ENCODE peak calls at places on chromosomes 12 and 14, in six cellular contexts. E is tibial artery, L is transverse colon, G is heart right ventricle, S is suprapubic skin, T is HL-60. B is an unnamed sample.
A peak's percentile ranks its signal among the peaks of the same experiment; 100 is the strongest.

GRCh38 chr14:103624860-103625259 is 4.2 kb upstream of the KLC1 start:
- DNase-seq in E (peak; percentile 84), S (peak; percentile 93), L (peak; percentile 70), T (no peak), G (peak; percentile 72), B (peak; percentile 81)

GRCh38 chr12:76008438-76008837 is 23.1 kb downstream of the PHLDA1 start:
- DNase-seq in S (no peak), L (no peak), G (no peak), T (no peak), E (no peak), B (no peak)

GRCh38 chr12:132953771-132954170 is 2.3 kb downstream of the ZNF605 start:
- DNase-seq in L (no peak), T (no peak), E (no peak), S (no peak), G (no peak), B (no peak)

GRCh38 chr14:93751946-93752660 is 36.2 kb downstream of the PRIMA1 start:
- DNase-seq in S (no peak), L (no peak), G (no peak), T (no peak), E (no peak), B (no peak)

GRCh38 chr14:84254205-84254788 is 1275.6 kb upstream of the FLRT2 start:
- DNase-seq in L (no peak), G (no peak), E (no peak), S (no peak), T (no peak), B (no peak)

GRCh38 chr14:64891839-64892375 is 12.2 kb upstream of the SPTB start:
- DNase-seq in T (peak; percentile 28), L (peak; percentile 15), E (no peak), S (no peak), G (no peak), B (no peak)

GRCh38 chr12:17975239-17975638 is 114.8 kb downstream of the RERGL start:
- DNase-seq in G (no peak), L (no peak), T (no peak), S (no peak), E (no peak), B (no peak)

GRCh38 chr12:123992118-123992825 is 19.3 kb downstream of the ZNF664 start:
- DNase-seq in S (no peak), G (no peak), T (no peak), L (no peak), E (no peak), B (no peak)

GRCh38 chr14:23182372-23183014 is 967 bp downstream of the SLC7A8 start:
- DNase-seq in S (no peak), G (no peak), E (peak; percentile 55), L (peak; percentile 70), T (no peak), B (peak; percentile 63)

GRCh38 chr12:18932715-18933114 is 194.8 kb downstream of the CAPZA3 start:
- DNase-seq in T (no peak), G (no peak), S (no peak), L (no peak), E (no peak), B (no peak)

GRCh38 chr12:4153343-4153892 is 120.1 kb upstream of the CCND2 start:
- DNase-seq in G (no peak), L (peak; percentile 50), E (no peak), T (peak; percentile 60), S (no peak), B (peak; percentile 75)

GRCh38 chr12:263574-263973 is 938 bp upstream of the SLC6A13 start:
- DNase-seq in E (no peak), T (no peak), S (no peak), G (no peak), L (no peak), B (no peak)

GRCh38 chr14:93977790-93978581 is 1.6 kb upstream of the ASB2 start:
- DNase-seq in T (peak; percentile 89), E (no peak), S (no peak), G (no peak), L (peak; percentile 54), B (peak; percentile 72)

GRCh38 chr14:53391156-53391555 is 238.0 kb upstream of the DDHD1 start:
- DNase-seq in T (no peak), E (no peak), L (no peak), S (no peak), G (no peak), B (no peak)

GRCh38 chr12:62581288-62582064 is 114.8 kb downstream of the MON2 start:
- DNase-seq in T (peak; percentile 13), S (no peak), L (no peak), G (peak; percentile 31), E (no peak), B (no peak)

GRCh38 chr14:20247651-20248246 is 8.7 kb downstream of the OR11H4 start:
- DNase-seq in L (no peak), T (no peak), G (no peak), S (no peak), E (no peak), B (no peak)

GRCh38 chr14:94680498-94681288 is 68.5 kb downstream of the SERPINA3 start:
- DNase-seq in S (peak; percentile 26), L (no peak), E (no peak), G (no peak), T (no peak), B (peak; percentile 34)

GRCh38 chr12:67356400-67356799 is 87.2 kb downstream of the CAND1 start:
- DNase-seq in S (no peak), T (no peak), L (no peak), G (no peak), E (no peak), B (no peak)

GRCh38 chr14:106094654-106095189 is 568.3 kb downstream of the TMEM121 start:
- DNase-seq in E (no peak), G (no peak), T (peak; percentile 45), L (peak; percentile 24), S (no peak), B (peak; percentile 58)

GRCh38 chr12:42473130-42473529 is 116.4 kb downstream of the PRICKLE1 start:
- DNase-seq in S (no peak), T (no peak), G (no peak), E (no peak), L (no peak), B (no peak)

GRCh38 chr14:30573203-30573814 is 14.4 kb downstream of the G2E3 start:
- DNase-seq in S (no peak), G (no peak), T (no peak), L (no peak), E (no peak), B (no peak)

GRCh38 chr12:80187660-80188090 is 88.3 kb downstream of the OTOGL start:
- DNase-seq in E (no peak), L (no peak), G (peak; percentile 12), S (no peak), T (no peak), B (no peak)

GRCh38 chr12:133106253-133106652 is 23.8 kb downstream of the ZNF891 start:
- DNase-seq in T (no peak), S (no peak), G (no peak), E (no peak), L (no peak), B (no peak)

GRCh38 chr14:81390706-81391105 is 9.4 kb downstream of the STON2 start:
- DNase-seq in G (no peak), S (no peak), T (no peak), E (no peak), L (no peak), B (no peak)

GRCh38 chr14:74840603-74841030 is 35.3 kb downstream of the PROX2 start:
- DNase-seq in T (no peak), G (no peak), S (no peak), E (no peak), L (no peak), B (no peak)

GRCh38 chr12:100184549-100184948 is 16.1 kb upstream of the ACTR6 start:
- DNase-seq in G (no peak), S (no peak), E (no peak), L (no peak), T (no peak), B (no peak)

GRCh38 chr12:11264501-11264900 is 5.0 kb downstream of the PRB3 start:
- DNase-seq in E (no peak), G (no peak), L (no peak), S (no peak), T (no peak), B (no peak)

DNA sequence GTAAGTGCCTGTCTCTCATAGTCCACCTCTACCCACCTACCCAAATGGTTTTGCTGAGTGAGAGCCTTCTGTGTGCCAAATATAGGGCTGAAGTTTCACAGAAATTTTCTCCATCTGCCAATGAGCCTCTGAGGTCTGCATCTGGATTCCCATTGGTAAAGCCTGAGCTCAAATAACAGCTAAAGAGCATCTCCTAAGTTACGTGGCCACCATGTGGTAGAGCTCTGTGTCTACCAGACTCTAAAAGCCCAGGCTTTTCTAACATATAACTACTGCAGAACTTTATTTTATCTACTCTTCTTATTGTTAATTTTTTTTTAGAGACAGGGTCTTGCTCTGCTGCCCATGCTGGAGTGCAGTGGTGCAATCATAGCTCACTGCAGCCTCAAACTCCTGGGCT is 16.0 kb downstream of the AMDHD1 start:
- DNase-seq in S (no peak), T (no peak), L (no peak), E (no peak), G (no peak), B (no peak)
- TF ChIP-seq CTCF in S (no peak), T (no peak), L (no peak), E (no peak), G (peak; percentile 13), B (no peak)

GRCh38 chr14:35366521-35366976 is 38.0 kb downstream of the NFKBIA start:
- DNase-seq in G (no peak), E (no peak), T (no peak), L (no peak), S (no peak), B (no peak)

GRCh38 chr14:35365130-35366047 is 39.2 kb downstream of the NFKBIA start:
- DNase-seq in E (peak; percentile 91), T (no peak), S (peak; percentile 92), G (no peak), L (peak; percentile 68), B (peak; percentile 76)

GRCh38 chr14:35367056-35367372 is 37.5 kb downstream of the NFKBIA start:
- DNase-seq in E (no peak), L (no peak), S (no peak), T (no peak), G (no peak), B (no peak)

GRCh38 chr14:35368139-35368460 is 36.4 kb downstream of the NFKBIA start:
- DNase-seq in T (no peak), S (no peak), L (no peak), E (no peak), G (no peak), B (no peak)

GRCh38 chr14:35366048-35366428 is 38.5 kb downstream of the NFKBIA start:
- DNase-seq in L (no peak), E (no peak), G (no peak), T (no peak), S (peak; percentile 76), B (no peak)
- H3K27ac ChIP-seq in L (peak overlapping the region; percentile 65), E (peak overlapping the region; percentile 78), G (peak overlapping the region; percentile 61), T (no peak overlapping the region), S (peak overlapping the region; percentile 73), B (peak overlapping the region; percentile 78)

DNA sequence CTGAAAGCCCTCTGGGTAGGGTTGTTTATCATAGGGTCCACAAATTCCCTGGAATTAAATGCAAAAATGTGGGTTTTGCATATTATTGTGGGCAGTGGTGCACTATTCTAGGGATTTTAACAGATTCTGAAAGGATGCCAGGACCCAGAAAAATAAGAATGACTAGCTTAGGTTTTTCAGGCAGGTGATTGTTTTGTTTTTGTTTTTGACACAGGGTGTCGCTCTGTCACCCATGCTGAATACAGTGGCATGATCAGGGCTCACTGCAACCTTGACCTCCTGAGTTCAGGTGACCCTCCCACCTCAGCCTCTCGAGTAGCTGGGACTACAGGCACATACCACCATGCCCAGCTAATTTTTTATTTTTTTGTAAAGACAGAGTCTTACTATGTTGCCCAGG is 19.2 kb downstream of the GALNT6 start:
- DNase-seq in L (no peak), G (no peak), T (no peak), S (no peak), E (no peak), B (no peak)
- TF ChIP-seq CTCF in L (no peak), G (no peak), T (no peak), S (no peak), E (no peak), B (no peak)

GRCh38 chr12:44816446-44817017 is 59.6 kb downstream of the NELL2 start:
- DNase-seq in L (no peak), S (no peak), E (no peak), G (no peak), T (no peak), B (no peak)
- H3K27ac ChIP-seq in L (peak overlapping the region; percentile 48), S (no peak overlapping the region), E (no peak overlapping the region), G (no peak overlapping the region), T (no peak overlapping the region), B (no peak overlapping the region)

B was measured in Peyer's patch.